ENCODE peak calls at places on chromosomes 11 and 22, in seven cellular contexts. F is PC-3; P is HepG2; G is naive thymus-derived CD4-positive, alpha-beta T cell; X is cardiac muscle cell; E is sigmoid colon; R is pancreas. I is an unnamed sample.

GRCh38 chr11:111918390-111919256 is at the start of gene C11orf52:
- DNase-seq in F (peak; percentile 97), P (peak; percentile 89), G (no peak), X (peak; percentile 73), E (no peak), R (peak; percentile 91), I (no peak)

GRCh38 chr11:117143390-117143789 is 697 bp upstream of the PAFAH1B2 start:
- DNase-seq in F (peak; percentile 68), P (no peak), G (peak; percentile 21), X (peak; percentile 45), E (peak; percentile 82), R (peak; percentile 62), I (no peak)

GRCh38 chr22:45552580-45553332 is 50.1 kb downstream of the FBLN1 start:
- DNase-seq in F (no peak), P (no peak), G (no peak), X (no peak), E (peak; percentile 82), R (peak; percentile 56), I (no peak)

GRCh38 chr11:134398079-134398444 is 14.0 kb downstream of the B3GAT1 start:
- DNase-seq in F (no peak), P (no peak), G (no peak), X (no peak), E (no peak), R (no peak), I (no peak)

GRCh38 chr11:13983081-13983751 is 20.7 kb downstream of the SPON1 start:
- DNase-seq in F (no peak), P (no peak), G (no peak), X (no peak), E (peak; percentile 94), R (no peak), I (no peak)

GRCh38 chr11:103863497-103863896 is 172.9 kb upstream of the DDI1 start:
- DNase-seq in F (no peak), P (no peak), G (no peak), X (no peak), E (no peak), R (no peak), I (no peak)

GRCh38 chr11:118286545-118286944 is 18.0 kb upstream of the CD3E start:
- DNase-seq in F (no peak), P (no peak), G (no peak), X (no peak), E (no peak), R (no peak), I (no peak)

GRCh38 chr11:46557684-46558151 is 36.1 kb downstream of the AMBRA1 start:
- DNase-seq in F (peak; percentile 65), P (peak; percentile 73), G (no peak), X (no peak), E (no peak), R (no peak), I (no peak)

GRCh38 chr11:33931032-33931431 is 39.2 kb upstream of the LMO2 start:
- DNase-seq in F (no peak), P (no peak), G (no peak), X (no peak), E (no peak), R (no peak), I (no peak)

GRCh38 chr22:44870021-44870420 is 117.6 kb downstream of the ARHGAP8 start:
- DNase-seq in F (peak; percentile 66), P (no peak), G (no peak), X (peak; percentile 38), E (no peak), R (no peak), I (no peak)

DNA sequence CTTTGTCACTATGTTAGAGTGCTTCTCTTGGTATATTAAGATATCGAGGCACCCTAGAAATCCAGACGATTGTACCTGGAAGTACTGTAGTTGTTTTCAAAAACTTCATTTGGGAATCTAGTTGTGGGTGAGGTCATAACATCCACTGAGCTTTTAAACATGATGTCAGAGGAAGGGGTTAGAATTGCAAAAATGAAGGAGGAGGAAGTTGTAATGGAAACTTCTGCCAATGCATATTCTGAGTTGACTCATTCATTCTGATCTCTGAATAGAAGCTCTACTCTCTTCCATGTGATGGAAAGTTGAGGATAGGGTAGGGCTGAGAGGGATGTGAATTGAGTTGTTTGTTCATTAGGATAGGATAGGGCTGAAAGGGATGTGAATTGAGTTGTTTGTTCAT is 7.7 kb downstream of the CD44 start:
- DNase-seq in F (no peak), P (no peak), G (no peak), X (no peak), E (no peak), R (no peak), I (no peak)
- H3K4me3 ChIP-seq in F (no peak overlapping the region), P (no peak overlapping the region), G (peak overlapping the region; percentile 97), X (no peak overlapping the region), E (no peak overlapping the region), R (no peak overlapping the region), I (no peak overlapping the region)

GRCh38 chr11:11981364-11981763 is 27.1 kb downstream of the DKK3 start:
- DNase-seq in F (no peak), P (no peak), G (no peak), X (no peak), E (no peak), R (no peak), I (no peak)
- H3K27ac ChIP-seq in F (no peak overlapping the region), P (no peak overlapping the region), G (no peak overlapping the region), X (no peak overlapping the region), E (no peak overlapping the region), R (no peak overlapping the region), I (no peak overlapping the region)

DNA sequence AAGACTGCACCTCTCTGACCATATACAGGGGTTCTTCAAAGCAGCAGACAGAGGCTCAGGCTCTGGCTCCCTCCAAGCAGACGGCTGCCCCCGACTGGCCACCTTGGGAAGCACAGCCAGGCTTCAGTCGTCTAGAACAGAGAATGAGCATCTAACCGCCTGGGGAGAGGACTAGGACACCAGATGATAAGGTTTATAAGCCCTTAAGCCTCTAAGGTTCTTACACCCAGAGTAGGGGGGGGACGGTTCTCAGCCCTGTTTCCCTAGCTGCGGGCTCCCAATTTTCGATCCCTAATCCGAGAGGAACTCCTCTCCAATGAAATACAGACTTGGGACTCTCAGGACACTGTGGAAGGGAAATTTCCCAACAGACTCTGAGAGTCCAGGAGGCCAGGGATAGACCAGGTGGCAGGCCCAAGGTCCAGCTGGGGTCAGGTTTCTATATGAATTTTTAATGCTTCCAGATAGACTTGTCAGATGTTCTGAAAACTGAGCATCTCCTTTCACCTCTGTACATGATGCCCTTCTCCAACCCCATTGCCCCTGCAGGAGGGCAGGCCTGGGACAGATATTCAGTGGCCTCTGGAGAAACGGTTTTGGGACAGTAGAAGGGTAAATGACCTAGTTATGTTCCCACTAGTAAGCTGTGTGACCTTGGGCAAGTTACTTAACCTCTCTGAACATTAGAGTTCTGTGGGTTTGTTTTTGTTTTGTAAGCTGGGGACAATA is 20.2 kb downstream of the RTN4RL2 start:
- DNase-seq in F (peak; percentile 80), P (peak; percentile 61), G (peak; percentile 45), X (peak; percentile 61), E (no peak), R (peak; percentile 57), I (no peak)
- H3K4me1 ChIP-seq in F (peaks cover 23% of the 10 kb centered on the region), P (peaks cover 30% of the 10 kb centered on the region), G (peaks cover 19% of the 10 kb centered on the region), X (no peaks in the 10 kb centered on the region), E (no peaks in the 10 kb centered on the region), R (peaks cover 17% of the 10 kb centered on the region), I (peaks cover 30% of the 10 kb centered on the region)

GRCh38 chr11:57500926-57501325 is 14.6 kb downstream of the SLC43A1 start:
- DNase-seq in F (no peak), P (no peak), G (no peak), X (no peak), E (no peak), R (no peak), I (no peak)
- H3K4me3 ChIP-seq in F (no peak overlapping the region), P (no peak overlapping the region), G (no peak overlapping the region), X (no peak overlapping the region), E (no peak overlapping the region), R (no peak overlapping the region), I (no peak overlapping the region)

DNA sequence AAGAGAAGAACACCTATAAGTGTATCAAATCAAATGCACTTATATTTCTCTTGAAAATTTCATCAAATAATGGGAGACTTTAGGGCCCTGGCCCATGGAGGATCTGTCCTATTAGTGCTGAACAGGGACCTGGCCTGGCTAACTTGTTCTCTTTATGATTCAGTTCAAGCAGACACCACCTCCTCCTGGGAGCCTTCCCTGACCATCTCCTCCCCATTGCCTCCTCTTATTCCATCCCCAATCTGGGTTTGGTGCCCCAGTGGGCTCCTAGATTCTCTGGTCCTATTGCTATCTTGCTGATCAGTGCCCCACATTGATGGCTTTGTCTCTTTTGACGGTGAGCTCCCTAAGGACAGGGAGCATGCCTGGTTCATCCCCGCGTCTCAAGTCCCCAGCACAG is 60.1 kb downstream of the MICAL2 start:
- DNase-seq in F (no peak), P (no peak), G (no peak), X (no peak), E (no peak), R (no peak), I (no peak)
- H3K27ac ChIP-seq in F (no peak overlapping the region), P (no peak overlapping the region), G (no peak overlapping the region), X (peak overlapping the region; percentile 88), E (peak overlapping the region; percentile 69), R (no peak overlapping the region), I (no peak overlapping the region)

GRCh38 chr11:17572791-17573460 is 25.9 kb downstream of the OTOG start:
- DNase-seq in F (no peak), P (no peak), G (no peak), X (no peak), E (no peak), R (peak; percentile 7), I (no peak)
- H3K4me1 ChIP-seq in F (no peaks in the 10 kb centered on the region), P (no peaks in the 10 kb centered on the region), G (no peaks in the 10 kb centered on the region), X (no peaks in the 10 kb centered on the region), E (no peaks in the 10 kb centered on the region), R (no peaks in the 10 kb centered on the region), I (no peaks in the 10 kb centered on the region)

DNA sequence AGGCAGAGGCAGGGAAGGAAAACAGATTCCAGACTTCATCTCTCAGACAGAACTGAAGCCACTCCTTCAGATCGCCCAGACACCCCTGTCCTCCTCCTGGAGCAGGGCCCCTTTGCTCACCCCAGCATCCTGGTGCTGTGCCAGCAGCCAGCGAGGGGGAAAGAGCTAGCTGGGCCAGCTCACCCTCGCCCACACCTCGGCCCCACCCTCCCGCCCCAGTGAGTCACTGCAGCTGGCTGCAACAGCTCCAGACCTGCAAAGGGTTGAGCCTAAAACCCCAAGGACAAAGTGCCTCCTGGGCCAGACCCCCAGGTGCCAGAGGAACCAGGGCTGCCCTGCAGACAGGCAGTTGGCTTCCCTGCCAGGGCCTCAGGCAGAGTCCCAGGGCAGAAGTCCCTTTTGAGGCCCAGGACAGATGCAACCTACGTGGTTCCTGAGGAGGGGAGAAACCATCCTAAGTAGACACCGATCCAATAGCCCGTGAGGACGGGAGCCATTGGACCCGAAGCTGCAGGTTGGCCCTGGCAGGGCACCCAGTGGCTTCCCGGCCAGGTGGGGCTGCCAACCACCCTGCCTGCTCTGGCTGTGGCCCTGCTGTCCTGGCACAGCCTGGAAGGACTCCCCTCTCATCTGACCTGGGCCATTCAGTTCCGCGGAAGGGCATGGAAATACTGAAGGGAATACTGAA is 7.2 kb downstream of the AHNAK start:
- DNase-seq in F (peak; percentile 97), P (no peak), G (no peak), X (no peak), E (peak; percentile 93), R (peak; percentile 37), I (no peak)
- H3K4me3 ChIP-seq in F (peak overlapping the region; percentile 56), P (no peak overlapping the region), G (peak overlapping the region; percentile 35), X (no peak overlapping the region), E (peak overlapping the region; percentile 80), R (no peak overlapping the region), I (peak overlapping the region; percentile 99)

DNA sequence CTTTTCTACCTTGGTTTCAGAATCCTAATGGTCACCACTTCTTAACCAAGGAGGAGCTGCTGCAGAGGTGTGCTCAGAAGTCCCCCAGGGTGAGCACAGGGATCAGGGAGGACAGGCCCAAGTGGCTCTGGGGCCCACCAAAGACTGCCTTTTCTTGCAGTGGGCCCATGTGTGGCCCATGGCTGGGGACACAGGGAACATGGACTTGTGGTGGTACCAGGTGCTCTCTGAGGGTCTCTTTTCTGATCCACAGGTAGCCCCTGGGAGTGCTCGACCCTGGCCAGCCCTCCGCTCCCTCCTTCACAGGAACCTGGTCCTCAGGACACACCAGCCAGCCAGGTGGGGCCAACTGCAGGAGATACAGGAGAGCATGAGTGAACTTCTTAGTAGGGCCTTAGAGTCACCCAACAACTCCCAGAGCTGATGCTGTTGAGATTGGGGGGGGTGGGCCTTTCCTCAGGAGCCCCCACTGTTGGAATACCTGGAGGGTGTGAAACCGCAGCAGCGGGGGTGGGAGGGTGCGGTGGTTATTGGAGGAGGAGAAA is 2.0 kb downstream of the MUS81 start:
- DNase-seq in F (no peak), P (no peak), G (no peak), X (no peak), E (peak; percentile 59), R (peak; percentile 22), I (no peak)
- H3K27ac ChIP-seq in F (no peak overlapping the region), P (no peak overlapping the region), G (peak overlapping the region; percentile 88), X (no peak overlapping the region), E (peak overlapping the region; percentile 92), R (no peak overlapping the region), I (peak overlapping the region; percentile 96)

I was measured in esophagus squamous epithelium.